ENCODE peak calls at places on chromosomes 16 and 17, in ten cellular contexts. Z, O, T, X, I, H, D, L, Y and J are unnamed samples. For H3K4me1, the result is how much of the 10 kb centered on the place peaks cover.

GRCh38 chr16:86609115-86609514 is 30.8 kb downstream of the FOXL1 start:
- DNase-seq in T (no peak), H (no peak), O (no peak), D (no peak), Y (no peak), L (no peak), Z (no peak), I (no peak), X (no peak), J (no peak)

GRCh38 chr16:2157480-2158261 is 2.1 kb downstream of the TRAF7 start:
- DNase-seq in T (no peak), L (peak), H (peak), X (no peak), O (no peak), D (no peak), I (no peak), Z (no peak), Y (no peak), J (no peak)

GRCh38 chr17:36892112-36892838 is 45.0 kb upstream of the LHX1 start:
- DNase-seq in Z (no peak), I (no peak), T (no peak), Y (no peak), O (no peak), X (no peak), D (no peak), H (peak), L (peak), J (no peak)

GRCh38 chr17:73272906-73273218 is 11.2 kb upstream of the CPSF4L start:
- DNase-seq in X (no peak), O (no peak), D (no peak), I (no peak), H (no peak), Z (no peak), L (peak), T (no peak), Y (no peak), J (no peak)

GRCh38 chr16:89383095-89384003 is 107.0 kb downstream of the ANKRD11 start:
- DNase-seq in Z (peak), H (peak), Y (peak), L (peak), O (no peak), I (peak), X (peak), T (peak), D (no peak), J (no peak)

GRCh38 chr17:946510-947236 is 32.9 kb downstream of the NXN start:
- DNase-seq in I (no peak), T (no peak), X (no peak), Z (no peak), L (no peak), D (no peak), O (no peak), Y (no peak), H (no peak), J (no peak)

GRCh38 chr16:15509051-15509592 is 74.7 kb downstream of the BMERB1 start:
- DNase-seq in O (no peak), D (no peak), L (no peak), Z (peak), T (no peak), H (no peak), Y (no peak), X (no peak), I (peak), J (no peak)

GRCh38 chr17:39755550-39756375 is 18.0 kb downstream of the GRB7 start:
- DNase-seq in I (no peak), Z (no peak), T (peak), D (no peak), H (no peak), L (peak), O (no peak), X (no peak), Y (peak), J (no peak)

GRCh38 chr16:85253127-85253941 is 141.1 kb upstream of the CIBAR2 start:
- DNase-seq in L (peak), X (peak), Y (peak), H (peak), T (peak), Z (peak), D (no peak), I (peak), O (no peak), J (no peak)

GRCh38 chr17:43169561-43170139 is 1.4 kb upstream of the NBR1 start:
- DNase-seq in O (no peak), X (peak), L (peak), T (no peak), H (peak), I (peak), Y (peak), D (no peak), Z (peak), J (no peak)

GRCh38 chr17:21495281-21495680 is 119.1 kb downstream of the KCNJ12 start:
- DNase-seq in I (no peak), D (no peak), Z (no peak), T (no peak), O (no peak), L (no peak), Y (no peak), H (no peak), X (no peak), J (no peak)

GRCh38 chr16:83227336-83227735 is 580.4 kb upstream of the HSBP1 start:
- DNase-seq in Z (no peak), O (no peak), I (no peak), X (no peak), L (no peak), T (no peak), H (no peak), D (no peak), Y (no peak), J (no peak)

GRCh38 chr17:80482555-80483308 is 6.3 kb upstream of the NPTX1 start:
- DNase-seq in X (no peak), H (no peak), D (no peak), Y (no peak), Z (no peak), T (no peak), L (no peak), I (no peak), O (no peak), J (no peak)

GRCh38 chr17:80486692-80487091 is 10.3 kb upstream of the NPTX1 start:
- DNase-seq in L (no peak), H (no peak), Y (no peak), O (no peak), I (no peak), T (no peak), Z (no peak), X (no peak), D (no peak), J (no peak)

GRCh38 chr17:80491478-80492342 is 15.3 kb upstream of the NPTX1 start:
- DNase-seq in Y (no peak), T (no peak), Z (no peak), O (no peak), X (no peak), H (no peak), I (peak), L (peak), D (no peak), J (no peak)

GRCh38 chr17:80485846-80486245 is 9.4 kb upstream of the NPTX1 start:
- DNase-seq in T (no peak), Z (no peak), X (no peak), H (no peak), I (no peak), L (no peak), D (no peak), O (no peak), Y (no peak), J (no peak)

DNA sequence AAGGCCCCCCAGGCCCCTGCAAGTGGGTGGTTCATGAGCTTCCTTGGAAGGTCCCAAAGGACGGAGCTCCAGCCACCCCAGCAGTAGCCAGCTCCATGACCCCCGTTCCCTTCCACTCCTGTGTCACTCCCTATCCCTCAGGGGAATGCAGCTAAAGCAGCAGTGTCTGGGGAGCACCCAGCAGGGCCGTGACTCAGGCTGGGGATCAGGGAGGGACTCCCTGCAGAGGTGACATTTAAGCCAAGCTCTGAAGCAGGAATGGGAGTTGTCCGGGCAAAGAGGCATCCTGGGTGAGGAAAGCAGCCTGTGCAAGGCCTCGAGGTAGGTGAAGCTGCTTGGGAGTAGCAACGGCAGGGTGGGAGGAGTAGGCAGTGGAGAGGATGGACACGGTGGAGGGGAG is 11.1 kb upstream of the NPTX1 start:
- DNase-seq in O (no peak), D (no peak), X (no peak), H (no peak), T (no peak), Y (no peak), L (no peak), I (no peak), Z (no peak), J (no peak)
- TF ChIP-seq CTCF in O (no peak), D (no peak), X (no peak), H (no peak), T (no peak), Y (no peak), L (no peak), I (no peak), Z (no peak), J (no peak)

GRCh38 chr17:59786213-59786535 is 78.7 kb downstream of the VMP1 start:
- DNase-seq in T (no peak), D (no peak), L (no peak), X (no peak), Y (no peak), Z (no peak), I (no peak), H (no peak), O (no peak), J (no peak)
- H3K4me1 ChIP-seq in T (half or more), D (half or more), L (half or more), X (under half), Y (half or more), Z (under half), I (under half), H (under half), O (half or more), J (half or more)

DNA sequence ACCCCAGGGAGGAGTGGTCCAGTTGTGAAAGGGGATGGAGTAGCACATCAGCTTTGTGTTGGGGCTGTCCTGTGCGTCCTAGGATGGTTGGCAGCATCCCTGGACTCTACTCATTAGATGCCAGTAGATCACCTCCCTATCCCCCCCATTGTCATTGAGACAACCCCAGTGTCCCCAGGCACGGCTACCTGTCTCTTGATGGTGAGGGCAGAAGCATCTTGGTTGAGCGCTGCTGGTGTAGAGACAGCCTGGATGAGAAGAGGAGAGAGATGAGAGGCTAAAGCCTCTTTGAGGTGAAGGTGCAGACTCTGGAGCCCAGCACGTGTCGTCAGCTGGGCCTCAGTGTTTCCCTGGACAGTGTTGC is 55.4 kb downstream of the TNFRSF13B start:
- DNase-seq in X (no peak), I (no peak), D (no peak), Z (no peak), O (no peak), T (no peak), Y (no peak), H (peak), L (no peak), J (no peak)
- TF ChIP-seq POLR2AphosphoS5 in X (no peak), I (no peak), D (no peak), Z (no peak), O (no peak), T (no peak), Y (no peak), H (no peak), L (no peak), J (no peak)

DNA sequence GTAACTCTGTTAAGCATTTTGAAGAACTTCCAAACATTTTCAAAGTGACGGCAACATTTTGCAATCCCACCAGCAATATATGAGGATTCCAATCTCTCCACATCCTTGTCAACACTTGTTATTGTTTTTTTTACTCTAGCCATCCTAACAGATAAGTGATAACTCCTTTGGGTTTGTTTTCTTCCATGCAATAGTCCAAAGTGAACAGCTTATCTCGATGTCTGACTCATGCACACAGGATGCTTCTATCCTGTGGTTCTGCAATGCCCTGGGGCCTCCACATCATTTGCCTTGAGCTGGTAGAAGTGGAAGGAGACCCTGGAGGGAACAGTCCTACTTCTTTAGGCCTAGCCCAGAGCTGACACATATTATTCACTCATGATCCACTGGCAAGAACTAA is 13.0 kb downstream of the TLE7 start:
- DNase-seq in O (no peak), T (no peak), Z (no peak), D (no peak), Y (no peak), X (no peak), I (no peak), H (no peak), L (peak), J (no peak)
- TF ChIP-seq CTCF in O (no peak), T (no peak), Z (no peak), D (no peak), Y (no peak), X (no peak), I (no peak), H (no peak), L (no peak), J (no peak)

DNA sequence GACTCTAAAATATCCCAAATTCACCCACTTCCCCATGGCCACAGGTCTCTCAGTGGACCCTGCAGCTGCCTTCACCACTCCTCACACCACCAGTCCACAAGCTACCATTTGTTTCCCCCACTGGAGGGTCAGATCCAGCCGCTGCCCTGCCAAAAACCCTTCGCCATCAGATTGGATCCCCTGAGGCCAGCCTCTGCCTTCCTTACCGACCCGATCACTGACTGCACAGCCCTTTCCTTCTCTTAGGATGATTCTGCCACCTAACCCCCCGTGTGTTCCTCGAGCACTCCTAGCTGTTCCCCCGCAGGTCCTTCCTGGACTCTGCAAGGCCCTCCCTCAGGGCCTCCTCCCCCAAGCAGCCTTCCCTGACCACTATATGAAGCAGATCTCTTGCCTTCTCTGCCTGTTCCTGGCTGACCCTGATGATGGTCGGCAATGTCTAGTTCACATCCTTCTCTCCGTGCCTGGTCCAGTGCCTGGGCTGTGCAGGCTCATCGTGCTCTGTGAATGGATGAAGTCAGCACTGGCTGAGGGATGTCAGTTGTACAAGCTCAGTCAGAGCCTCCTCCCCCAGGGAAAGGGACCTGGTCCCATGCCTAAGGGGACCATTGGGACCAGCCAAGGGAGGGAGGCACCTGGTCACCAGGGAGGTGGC is 46.0 kb downstream of the CPNE2 start:
- DNase-seq in L (no peak), T (no peak), O (no peak), H (no peak), Y (peak), X (no peak), D (no peak), I (no peak), Z (no peak), J (no peak)
- H3K4me1 ChIP-seq in L (under half), T (under half), O (under half), H (under half), Y (under half), X (under half), D (under half), I (under half), Z (under half), J (under half)

GRCh38 chr17:8125196-8125946 is 1.5 kb upstream of the HES7 start:
- DNase-seq in I (peak), D (no peak), Y (peak), H (peak), Z (peak), T (peak), X (peak), O (no peak), L (peak), J (peak)
- TF ChIP-seq POLR2AphosphoS5 in I (no peak), D (peak), Y (peak), H (peak), Z (no peak), T (no peak), X (peak), O (peak), L (no peak), J (peak)

DNA sequence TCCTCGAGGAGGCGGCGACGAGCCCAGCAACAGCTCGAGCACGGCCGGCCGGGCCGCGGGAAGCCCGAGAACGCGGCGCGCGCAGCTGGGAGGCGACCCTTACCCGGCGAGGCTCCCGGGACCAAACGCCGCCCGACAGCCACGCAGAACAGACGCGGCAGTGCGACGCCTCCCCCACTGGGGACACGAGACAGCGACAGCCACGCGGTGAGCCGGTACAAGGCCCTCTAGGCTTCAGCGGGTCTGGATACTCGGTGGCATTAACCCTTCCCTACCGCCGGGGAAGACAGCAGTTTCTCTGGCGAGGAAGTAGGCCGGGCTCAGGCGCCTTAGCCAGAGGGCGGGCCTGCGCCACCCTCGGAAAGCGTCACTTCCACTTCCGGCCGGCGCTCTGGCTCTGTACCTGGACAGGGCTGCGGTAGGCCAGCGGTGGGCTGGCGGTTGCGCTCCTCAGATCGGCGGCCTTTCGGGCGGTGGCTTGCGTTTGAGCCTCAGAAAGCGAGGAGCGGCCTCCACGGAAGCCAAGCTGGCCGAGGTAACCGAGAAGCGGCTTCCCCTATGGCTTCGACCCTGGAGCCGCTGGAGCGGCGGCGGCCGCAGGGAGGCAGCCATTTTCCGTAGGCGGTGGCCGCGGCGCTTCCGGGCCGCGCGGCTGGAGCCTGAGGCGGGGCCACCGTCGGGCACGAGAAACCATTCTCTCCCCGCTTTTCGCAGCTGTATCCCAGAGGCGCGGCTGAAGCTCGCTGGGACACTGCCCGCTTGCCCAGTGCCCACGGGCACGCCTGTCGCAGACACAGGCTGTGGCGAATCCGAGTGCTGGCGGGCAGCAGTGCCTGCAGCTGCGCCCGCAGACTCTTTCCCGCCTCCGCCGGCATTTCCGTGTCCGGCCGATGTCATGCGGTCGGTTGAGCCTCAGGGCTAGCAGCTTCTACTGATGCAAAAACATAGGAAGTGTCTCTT is at the start of the genes TIGD7 and ZNF75A:
- DNase-seq in O (peak), I (peak), Z (peak), T (peak), D (peak), L (no peak), X (peak), H (peak), Y (peak), J (peak)
- TF ChIP-seq CTCF in O (no peak), I (no peak), Z (no peak), T (no peak), D (no peak), L (no peak), X (peak), H (no peak), Y (no peak), J (no peak)